ENCODE peak calls at places on chromosome 15, in eight cellular contexts. J is mammary epithelial cell; R is naive thymus-derived CD4-positive, alpha-beta T cell; H is cardiac muscle cell; I is H7; Z is PC-9; K is sigmoid colon; O is MM.1S. P is an unnamed sample.

GRCh38 chr15:56150204-56150603 is 93.5 kb downstream of the RFX7 start:
- DNase-seq in J (no peak), R (no peak), H (no peak), I (no peak), Z (no peak), K (no peak), O (no peak), P (no peak)

GRCh38 chr15:99092554-99093172 is 12.2 kb upstream of the SYNM start:
- DNase-seq in J (no peak), R (no peak), H (no peak), I (no peak), Z (no peak), K (no peak), O (no peak), P (no peak)

GRCh38 chr15:80932989-80933388 is 56.6 kb downstream of the MESD start:
- DNase-seq in J (no peak), R (no peak), H (peak; percentile 61), I (no peak), Z (no peak), K (peak; percentile 93), O (no peak), P (no peak)

GRCh38 chr15:96893159-96893906 is 562.8 kb downstream of the NR2F2 start:
- DNase-seq in J (peak; percentile 21), R (no peak), H (peak; percentile 17), I (peak; percentile 39), Z (no peak), K (no peak), O (peak; percentile 30), P (peak; percentile 10)

GRCh38 chr15:49844390-49844789 is 223.5 kb downstream of the DTWD1 start:
- DNase-seq in J (no peak), R (no peak), H (no peak), I (no peak), Z (no peak), K (no peak), O (no peak), P (no peak)

GRCh38 chr15:64351265-64351664 is 4.7 kb downstream of the CSNK1G1 start:
- DNase-seq in J (no peak), R (no peak), H (peak; percentile 22), I (no peak), Z (no peak), K (no peak), O (no peak), P (no peak)

GRCh38 chr15:59379524-59379923 is 6.9 kb upstream of the MYO1E start:
- DNase-seq in J (no peak), R (no peak), H (no peak), I (no peak), Z (no peak), K (no peak), O (no peak), P (no peak)

GRCh38 chr15:78004919-78005634 is 72.4 kb downstream of the TBC1D2B start:
- DNase-seq in J (peak; percentile 12), R (no peak), H (peak; percentile 94), I (no peak), Z (no peak), K (peak; percentile 94), O (no peak), P (no peak)

GRCh38 chr15:50241684-50242450 is 23.7 kb downstream of the HDC start:
- DNase-seq in J (peak; percentile 31), R (no peak), H (no peak), I (no peak), Z (no peak), K (no peak), O (no peak), P (peak; percentile 37)

GRCh38 chr15:31215490-31216209 is 111.0 kb upstream of the KLF13 start:
- DNase-seq in J (peak; percentile 49), R (peak; percentile 62), H (peak; percentile 76), I (peak; percentile 94), Z (no peak), K (peak; percentile 92), O (peak; percentile 84), P (no peak)

GRCh38 chr15:36901012-36901411 is 199.3 kb downstream of the MEIS2 start:
- DNase-seq in J (no peak), R (no peak), H (no peak), I (no peak), Z (no peak), K (no peak), O (no peak), P (no peak)

GRCh38 chr15:90412356-90413194 is 24.5 kb downstream of the IQGAP1 start:
- DNase-seq in J (peak; percentile 97), R (no peak), H (peak; percentile 86), I (no peak), Z (peak; percentile 67), K (no peak), O (no peak), P (no peak)

GRCh38 chr15:98713585-98714001 is 65.3 kb downstream of the IGF1R start:
- DNase-seq in J (peak; percentile 82), R (peak; percentile 27), H (no peak), I (no peak), Z (peak; percentile 55), K (no peak), O (peak; percentile 86), P (no peak)

GRCh38 chr15:35547775-35548364 is 1.9 kb upstream of the DPH6 start:
- DNase-seq in J (no peak), R (no peak), H (no peak), I (peak; percentile 19), Z (no peak), K (no peak), O (no peak), P (no peak)

GRCh38 chr15:29570931-29571727 is 251.1 kb downstream of the TJP1 start:
- DNase-seq in J (peak; percentile 27), R (no peak), H (peak; percentile 27), I (peak; percentile 93), Z (no peak), K (no peak), O (peak; percentile 58), P (no peak)

GRCh38 chr15:48425051-48425450 is 93.8 kb downstream of the DUT start:
- DNase-seq in J (no peak), R (no peak), H (no peak), I (no peak), Z (no peak), K (no peak), O (no peak), P (no peak)
- H3K36me3 ChIP-seq in J (no peaks in the 10 kb centered on the region), R (no peaks in the 10 kb centered on the region), H (no peaks in the 10 kb centered on the region), I (no peaks in the 10 kb centered on the region), Z (no peaks in the 10 kb centered on the region), K (peaks cover 3% of the 10 kb centered on the region), O (no peaks in the 10 kb centered on the region), P (peaks cover 1% of the 10 kb centered on the region)

GRCh38 chr15:70526974-70527325 is 236.4 kb downstream of the UACA start:
- DNase-seq in J (no peak), R (no peak), H (peak; percentile 17), I (no peak), Z (no peak), K (no peak), O (no peak), P (no peak)

GRCh38 chr15:70528816-70529215 is 234.5 kb downstream of the UACA start:
- DNase-seq in J (no peak), R (no peak), H (no peak), I (no peak), Z (no peak), K (no peak), O (no peak), P (no peak)

GRCh38 chr15:70530035-70530499 is 233.3 kb downstream of the UACA start:
- DNase-seq in J (no peak), R (no peak), H (no peak), I (no peak), Z (no peak), K (no peak), O (no peak), P (no peak)

GRCh38 chr15:70526221-70526973 is 237.0 kb downstream of the UACA start:
- DNase-seq in J (peak; percentile 84), R (no peak), H (peak; percentile 53), I (no peak), Z (peak; percentile 60), K (no peak), O (no peak), P (no peak)

DNA sequence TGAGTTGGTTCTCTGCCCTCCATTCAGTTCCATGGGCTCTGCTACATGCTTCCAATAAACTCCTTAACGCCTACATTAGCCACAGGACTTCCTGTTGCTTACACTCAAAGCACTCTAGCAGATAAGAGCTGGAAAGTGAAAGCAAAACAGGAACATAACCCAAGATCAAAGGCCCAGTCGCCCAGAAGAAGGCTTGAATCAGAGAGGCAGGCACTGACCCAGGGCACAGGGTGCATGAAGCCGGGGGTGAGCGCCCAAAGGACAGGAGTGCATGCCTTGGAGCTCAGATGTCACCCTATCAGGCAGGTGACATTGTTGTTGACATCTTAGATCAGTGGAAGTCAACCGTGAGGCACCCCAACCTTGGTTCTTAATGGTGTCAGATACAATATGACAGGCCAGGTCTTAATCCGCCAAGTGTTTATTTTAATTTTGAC is 235.1 kb downstream of the UACA start:
- DNase-seq in J (no peak), R (peak; percentile 78), H (peak; percentile 79), I (no peak), Z (no peak), K (no peak), O (peak; percentile 94), P (no peak)
- H3K4me3 ChIP-seq in J (no peak overlapping the region), R (peak overlapping the region; percentile 55), H (no peak overlapping the region), I (no peak overlapping the region), Z (no peak overlapping the region), K (no peak overlapping the region), O (peak overlapping the region; percentile 8), P (no peak overlapping the region)

DNA sequence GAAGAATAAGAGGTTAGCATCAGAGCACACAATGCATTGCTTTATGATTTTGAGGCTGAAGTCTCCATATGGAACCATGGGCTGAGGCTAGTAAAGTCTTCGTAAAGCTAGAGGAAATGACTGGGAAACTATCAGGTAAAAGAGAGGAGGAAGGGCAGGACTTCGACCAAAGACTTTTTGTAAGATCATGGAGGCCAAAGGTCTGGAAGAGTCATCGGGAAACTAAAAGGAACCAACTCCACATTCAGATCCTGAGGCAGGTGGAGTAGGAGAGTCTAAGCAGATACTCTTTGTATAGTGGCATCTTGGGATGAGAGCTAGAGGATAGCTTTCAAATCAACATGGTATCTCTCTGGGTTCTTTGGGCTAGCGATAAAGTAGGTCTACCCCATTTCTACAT is 36.3 kb downstream of the SEMA6D start:
- DNase-seq in J (no peak), R (no peak), H (no peak), I (no peak), Z (no peak), K (no peak), O (no peak), P (no peak)
- H3K36me3 ChIP-seq in J (no peaks in the 10 kb centered on the region), R (no peaks in the 10 kb centered on the region), H (no peaks in the 10 kb centered on the region), I (no peaks in the 10 kb centered on the region), Z (no peaks in the 10 kb centered on the region), K (no peaks in the 10 kb centered on the region), O (no peaks in the 10 kb centered on the region), P (no peaks in the 10 kb centered on the region)

DNA sequence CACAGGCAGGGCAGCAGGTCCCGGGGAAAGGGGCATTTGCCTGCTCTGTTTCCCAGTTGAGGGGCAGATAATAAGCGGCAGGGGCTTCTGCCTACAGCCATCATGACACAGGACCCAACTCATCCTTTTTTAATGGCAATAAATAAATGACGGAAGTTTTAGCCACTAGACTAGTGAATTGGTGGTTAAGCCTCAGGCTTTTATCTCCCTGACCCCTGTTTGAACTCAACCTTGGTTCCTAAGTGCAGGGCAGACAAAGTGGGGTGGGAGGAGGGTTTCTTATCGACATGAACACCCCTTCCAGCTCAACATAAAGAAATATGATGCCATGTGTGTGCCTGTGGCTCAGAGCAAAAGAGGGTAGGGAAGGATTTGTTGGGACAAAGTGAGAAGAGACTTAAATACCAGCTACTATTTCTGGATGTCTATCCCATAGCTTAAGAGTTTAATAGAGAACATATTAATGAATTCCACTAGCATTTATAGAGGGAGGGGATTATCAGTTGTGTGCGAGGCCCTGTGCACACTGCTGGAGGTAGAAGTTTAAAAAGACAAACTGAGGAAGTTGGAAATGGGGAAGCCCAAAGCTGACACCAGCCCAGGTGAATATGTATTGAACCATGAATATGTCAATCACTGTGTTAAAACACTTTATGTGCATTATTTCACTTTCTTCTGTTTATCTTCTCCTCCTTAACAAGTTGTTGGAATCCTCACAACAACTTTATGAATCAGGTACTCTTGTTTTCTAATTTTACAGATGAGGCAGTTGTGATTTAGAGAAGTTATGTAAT is 939.4 kb downstream of the MCTP2 start:
- DNase-seq in J (no peak), R (no peak), H (peak; percentile 25), I (no peak), Z (no peak), K (no peak), O (no peak), P (no peak)
- H3K4me3 ChIP-seq in J (no peak overlapping the region), R (no peak overlapping the region), H (no peak overlapping the region), I (no peak overlapping the region), Z (no peak overlapping the region), K (peak overlapping the region; percentile 23), O (no peak overlapping the region), P (no peak overlapping the region)

P was measured in kidney epithelial cell.